ENCODE peak calls at places on chromosomes 13 and 19, in nine cellular contexts. One of them, this sample, is unnamed.

GRCh38 chr19:47633516-47633915 is 24.6 kb downstream of the BICRA start:
- DNase-seq in neural progenitor cell: no peak
- DNase-seq in GM23338: no peak
- DNase-seq in MM.1S: no peak
- DNase-seq in PC-3: peak
- DNase-seq in GM23248: no peak
- DNase-seq in SK-N-SH: no peak
- DNase-seq in hepatocyte: peak
- DNase-seq in HCT116: peak
- DNase-seq in this sample: no peak

GRCh38 chr13:27044837-27045570 is 126.6 kb downstream of the USP12 start:
- DNase-seq in neural progenitor cell: no peak
- DNase-seq in GM23338: no peak
- DNase-seq in MM.1S: no peak
- DNase-seq in PC-3: no peak
- DNase-seq in GM23248: no peak
- DNase-seq in SK-N-SH: no peak
- DNase-seq in hepatocyte: no peak
- DNase-seq in HCT116: no peak
- DNase-seq in this sample: peak

GRCh38 chr19:7294571-7295212 is 478 bp upstream of the INSR start:
- DNase-seq in neural progenitor cell: peak
- DNase-seq in GM23338: peak
- DNase-seq in MM.1S: peak
- DNase-seq in PC-3: peak
- DNase-seq in GM23248: peak
- DNase-seq in SK-N-SH: peak
- DNase-seq in hepatocyte: peak
- DNase-seq in HCT116: peak
- DNase-seq in this sample: peak

GRCh38 chr19:45576682-45577081 is 7.9 kb downstream of the OPA3 start:
- DNase-seq in neural progenitor cell: no peak
- DNase-seq in GM23338: no peak
- DNase-seq in MM.1S: no peak
- DNase-seq in PC-3: no peak
- DNase-seq in GM23248: no peak
- DNase-seq in SK-N-SH: no peak
- DNase-seq in hepatocyte: no peak
- DNase-seq in HCT116: no peak
- DNase-seq in this sample: no peak

GRCh38 chr13:110116072-110116487 is 190.9 kb downstream of the COL4A1 start:
- DNase-seq in neural progenitor cell: peak
- DNase-seq in GM23338: peak
- DNase-seq in MM.1S: no peak
- DNase-seq in PC-3: peak
- DNase-seq in GM23248: peak
- DNase-seq in SK-N-SH: peak
- DNase-seq in hepatocyte: peak
- DNase-seq in HCT116: peak
- DNase-seq in this sample: peak

GRCh38 chr13:88919970-88920628 is 1248.9 kb downstream of the SLITRK5 start:
- DNase-seq in neural progenitor cell: no peak
- DNase-seq in GM23338: no peak
- DNase-seq in MM.1S: no peak
- DNase-seq in PC-3: no peak
- DNase-seq in GM23248: no peak
- DNase-seq in SK-N-SH: no peak
- DNase-seq in hepatocyte: no peak
- DNase-seq in HCT116: no peak
- DNase-seq in this sample: no peak

GRCh38 chr19:50624949-50625600 is 14.6 kb downstream of the SYT3 start:
- DNase-seq in neural progenitor cell: no peak
- DNase-seq in GM23338: no peak
- DNase-seq in MM.1S: no peak
- DNase-seq in PC-3: no peak
- DNase-seq in GM23248: no peak
- DNase-seq in SK-N-SH: no peak
- DNase-seq in hepatocyte: no peak
- DNase-seq in HCT116: no peak
- DNase-seq in this sample: no peak

GRCh38 chr13:72970956-72971355 is 87.8 kb upstream of the KLF5 start:
- DNase-seq in neural progenitor cell: no peak
- DNase-seq in GM23338: no peak
- DNase-seq in MM.1S: no peak
- DNase-seq in PC-3: peak
- DNase-seq in GM23248: peak
- DNase-seq in SK-N-SH: no peak
- DNase-seq in hepatocyte: no peak
- DNase-seq in HCT116: no peak
- DNase-seq in this sample: no peak

GRCh38 chr19:45477713-45478453 is 10.1 kb downstream of the FOSB start:
- DNase-seq in neural progenitor cell: peak
- DNase-seq in GM23338: no peak
- DNase-seq in MM.1S: no peak
- DNase-seq in PC-3: peak
- DNase-seq in GM23248: peak
- DNase-seq in SK-N-SH: no peak
- DNase-seq in hepatocyte: peak
- DNase-seq in HCT116: no peak
- DNase-seq in this sample: peak

GRCh38 chr19:3013261-3013725 is 15.8 kb downstream of the TLE2 start:
- DNase-seq in neural progenitor cell: no peak
- DNase-seq in GM23338: no peak
- DNase-seq in MM.1S: no peak
- DNase-seq in PC-3: no peak
- DNase-seq in GM23248: no peak
- DNase-seq in SK-N-SH: no peak
- DNase-seq in hepatocyte: no peak
- DNase-seq in HCT116: no peak
- DNase-seq in this sample: no peak

GRCh38 chr19:42176649-42176989 is 40.9 kb downstream of the DEDD2 start:
- DNase-seq in neural progenitor cell: peak
- DNase-seq in GM23338: peak
- DNase-seq in MM.1S: no peak
- DNase-seq in PC-3: no peak
- DNase-seq in GM23248: peak
- DNase-seq in SK-N-SH: peak
- DNase-seq in hepatocyte: no peak
- DNase-seq in HCT116: no peak
- DNase-seq in this sample: no peak

GRCh38 chr13:51556740-51557139 is 27.5 kb upstream of the WDFY2 start:
- DNase-seq in neural progenitor cell: no peak
- DNase-seq in GM23338: no peak
- DNase-seq in MM.1S: no peak
- DNase-seq in PC-3: no peak
- DNase-seq in GM23248: no peak
- DNase-seq in SK-N-SH: no peak
- DNase-seq in hepatocyte: no peak
- DNase-seq in HCT116: no peak
- DNase-seq in this sample: no peak

GRCh38 chr13:102597029-102598015 is 536 bp downstream of the TPP2 start:
- DNase-seq in neural progenitor cell: peak
- DNase-seq in GM23338: peak
- DNase-seq in MM.1S: peak
- DNase-seq in PC-3: peak
- DNase-seq in GM23248: peak
- DNase-seq in SK-N-SH: peak
- DNase-seq in hepatocyte: peak
- DNase-seq in HCT116: no peak
- DNase-seq in this sample: peak

GRCh38 chr19:32387701-32388392 is 17.7 kb upstream of the DPY19L3 start:
- DNase-seq in neural progenitor cell: no peak
- DNase-seq in GM23338: no peak
- DNase-seq in MM.1S: no peak
- DNase-seq in PC-3: peak
- DNase-seq in GM23248: peak
- DNase-seq in SK-N-SH: no peak
- DNase-seq in hepatocyte: no peak
- DNase-seq in HCT116: no peak
- DNase-seq in this sample: no peak

GRCh38 chr13:20495087-20496023 is 30.3 kb downstream of the CRYL1 start:
- DNase-seq in neural progenitor cell: peak
- DNase-seq in GM23338: peak
- DNase-seq in MM.1S: peak
- DNase-seq in PC-3: peak
- DNase-seq in GM23248: peak
- DNase-seq in SK-N-SH: peak
- DNase-seq in hepatocyte: peak
- DNase-seq in HCT116: peak
- DNase-seq in this sample: peak

GRCh38 chr19:21587549-21587948 is 82.1 kb downstream of the ZNF429 start:
- DNase-seq in neural progenitor cell: no peak
- DNase-seq in GM23338: no peak
- DNase-seq in MM.1S: no peak
- DNase-seq in PC-3: no peak
- DNase-seq in GM23248: no peak
- DNase-seq in SK-N-SH: no peak
- DNase-seq in hepatocyte: no peak
- DNase-seq in HCT116: no peak
- DNase-seq in this sample: no peak

GRCh38 chr13:48412100-48412556 is 785 bp downstream of the LPAR6 start:
- DNase-seq in neural progenitor cell: no peak
- DNase-seq in GM23338: peak
- DNase-seq in MM.1S: no peak
- DNase-seq in PC-3: peak
- DNase-seq in GM23248: peak
- DNase-seq in SK-N-SH: no peak
- DNase-seq in hepatocyte: peak
- DNase-seq in HCT116: no peak
- DNase-seq in this sample: no peak

GRCh38 chr19:13957107-13957506 is 4.8 kb downstream of the DCAF15 start:
- DNase-seq in neural progenitor cell: no peak
- DNase-seq in GM23338: no peak
- DNase-seq in MM.1S: no peak
- DNase-seq in PC-3: no peak
- DNase-seq in GM23248: no peak
- DNase-seq in SK-N-SH: no peak
- DNase-seq in hepatocyte: no peak
- DNase-seq in HCT116: no peak
- DNase-seq in this sample: no peak

GRCh38 chr19:3450796-3451411 is 29.4 kb downstream of the SMIM24 start:
- DNase-seq in neural progenitor cell: no peak
- DNase-seq in GM23338: no peak
- DNase-seq in MM.1S: peak
- DNase-seq in PC-3: peak
- DNase-seq in GM23248: peak
- DNase-seq in SK-N-SH: no peak
- DNase-seq in hepatocyte: peak
- DNase-seq in HCT116: no peak
- DNase-seq in this sample: no peak

GRCh38 chr13:24995225-24995804 is 100.6 kb upstream of the PABPC3 start:
- DNase-seq in neural progenitor cell: peak
- DNase-seq in GM23338: peak
- DNase-seq in MM.1S: peak
- DNase-seq in PC-3: peak
- DNase-seq in GM23248: peak
- DNase-seq in SK-N-SH: peak
- DNase-seq in hepatocyte: peak
- DNase-seq in HCT116: peak
- DNase-seq in this sample: peak

GRCh38 chr19:23884363-23884762 is 30.3 kb upstream of the ZNF726 start:
- DNase-seq in neural progenitor cell: no peak
- DNase-seq in GM23338: no peak
- DNase-seq in MM.1S: no peak
- DNase-seq in PC-3: no peak
- DNase-seq in GM23248: no peak
- DNase-seq in SK-N-SH: no peak
- DNase-seq in hepatocyte: no peak
- DNase-seq in HCT116: no peak
- DNase-seq in this sample: no peak

GRCh38 chr19:10567696-10568443 is 909 bp downstream of the CDKN2D start:
- DNase-seq in neural progenitor cell: no peak
- DNase-seq in GM23338: no peak
- DNase-seq in MM.1S: no peak
- DNase-seq in PC-3: no peak
- DNase-seq in GM23248: peak
- DNase-seq in SK-N-SH: no peak
- DNase-seq in hepatocyte: no peak
- DNase-seq in HCT116: no peak
- DNase-seq in this sample: no peak

GRCh38 chr13:31110617-31111016 is 51.1 kb downstream of the HSPH1 start:
- DNase-seq in neural progenitor cell: no peak
- DNase-seq in GM23338: no peak
- DNase-seq in MM.1S: no peak
- DNase-seq in PC-3: no peak
- DNase-seq in GM23248: no peak
- DNase-seq in SK-N-SH: no peak
- DNase-seq in hepatocyte: no peak
- DNase-seq in HCT116: no peak
- DNase-seq in this sample: no peak

GRCh38 chr19:22882797-22883196 is 50.7 kb downstream of the ZNF723 start:
- DNase-seq in neural progenitor cell: peak
- DNase-seq in GM23338: peak
- DNase-seq in MM.1S: peak
- DNase-seq in PC-3: peak
- DNase-seq in GM23248: peak
- DNase-seq in SK-N-SH: peak
- DNase-seq in hepatocyte: peak
- DNase-seq in HCT116: peak
- DNase-seq in this sample: peak
- TF ChIP-seq EZH2phosphoT487 in neural progenitor cell: no peak
- TF ChIP-seq EZH2phosphoT487 in GM23338: no peak
- TF ChIP-seq EZH2phosphoT487 in MM.1S: no peak
- TF ChIP-seq EZH2phosphoT487 in PC-3: no peak
- TF ChIP-seq EZH2phosphoT487 in GM23248: no peak
- TF ChIP-seq EZH2phosphoT487 in SK-N-SH: no peak
- TF ChIP-seq EZH2phosphoT487 in hepatocyte: no peak
- TF ChIP-seq EZH2phosphoT487 in HCT116: no peak
- TF ChIP-seq EZH2phosphoT487 in this sample: no peak

GRCh38 chr13:90445179-90445578 is 902.3 kb upstream of the MIR17HG start:
- DNase-seq in neural progenitor cell: peak
- DNase-seq in GM23338: peak
- DNase-seq in MM.1S: no peak
- DNase-seq in PC-3: peak
- DNase-seq in GM23248: peak
- DNase-seq in SK-N-SH: no peak
- DNase-seq in hepatocyte: peak
- DNase-seq in HCT116: peak
- DNase-seq in this sample: no peak
- TF ChIP-seq EZH2phosphoT487 in neural progenitor cell: no peak
- TF ChIP-seq EZH2phosphoT487 in GM23338: no peak
- TF ChIP-seq EZH2phosphoT487 in MM.1S: no peak
- TF ChIP-seq EZH2phosphoT487 in PC-3: no peak
- TF ChIP-seq EZH2phosphoT487 in GM23248: no peak
- TF ChIP-seq EZH2phosphoT487 in SK-N-SH: no peak
- TF ChIP-seq EZH2phosphoT487 in hepatocyte: no peak
- TF ChIP-seq EZH2phosphoT487 in HCT116: no peak
- TF ChIP-seq EZH2phosphoT487 in this sample: no peak

GRCh38 chr19:588758-589692 is 656 bp upstream of the HCN2 start:
- DNase-seq in neural progenitor cell: peak
- DNase-seq in GM23338: peak
- DNase-seq in MM.1S: no peak
- DNase-seq in PC-3: no peak
- DNase-seq in GM23248: peak
- DNase-seq in SK-N-SH: peak
- DNase-seq in hepatocyte: no peak
- DNase-seq in HCT116: no peak
- DNase-seq in this sample: peak
- TF ChIP-seq EZH2phosphoT487 in neural progenitor cell: peak
- TF ChIP-seq EZH2phosphoT487 in GM23338: no peak
- TF ChIP-seq EZH2phosphoT487 in MM.1S: no peak
- TF ChIP-seq EZH2phosphoT487 in PC-3: no peak
- TF ChIP-seq EZH2phosphoT487 in GM23248: no peak
- TF ChIP-seq EZH2phosphoT487 in SK-N-SH: no peak
- TF ChIP-seq EZH2phosphoT487 in hepatocyte: no peak
- TF ChIP-seq EZH2phosphoT487 in HCT116: no peak
- TF ChIP-seq EZH2phosphoT487 in this sample: no peak

GRCh38 chr13:66425741-66426140 is 804.4 kb downstream of the PCDH9 start:
- DNase-seq in neural progenitor cell: no peak
- DNase-seq in GM23338: no peak
- DNase-seq in MM.1S: no peak
- DNase-seq in PC-3: no peak
- DNase-seq in GM23248: no peak
- DNase-seq in SK-N-SH: no peak
- DNase-seq in hepatocyte: no peak
- DNase-seq in HCT116: no peak
- DNase-seq in this sample: no peak
- TF ChIP-seq EZH2phosphoT487 in neural progenitor cell: no peak
- TF ChIP-seq EZH2phosphoT487 in GM23338: no peak
- TF ChIP-seq EZH2phosphoT487 in MM.1S: no peak
- TF ChIP-seq EZH2phosphoT487 in PC-3: no peak
- TF ChIP-seq EZH2phosphoT487 in GM23248: no peak
- TF ChIP-seq EZH2phosphoT487 in SK-N-SH: no peak
- TF ChIP-seq EZH2phosphoT487 in hepatocyte: no peak
- TF ChIP-seq EZH2phosphoT487 in HCT116: no peak
- TF ChIP-seq EZH2phosphoT487 in this sample: no peak

This sample was measured in OCI-LY7.